ENCODE peak calls at places on chromosome 21, in five cellular contexts. W is nephron progenitor cell, L is AG04449, J is substantia nigra, Q is left ventricle myocardium inferior. V is an unnamed sample.

GRCh38 chr21:42524341-42525227 is 10.9 kb downstream of the SLC37A1 start:
- DNase-seq in W (peak), L (no peak), J (no peak), Q (peak), V (no peak)

GRCh38 chr21:36926989-36927695 is 39.3 kb downstream of the HLCS start:
- DNase-seq in W (no peak), L (no peak), J (no peak), Q (no peak), V (no peak)

GRCh38 chr21:43312751-43313169 is 114.2 kb downstream of the SIK1 start:
- DNase-seq in W (no peak), L (no peak), J (no peak), Q (no peak), V (no peak)

GRCh38 chr21:45493401-45494001 is 48.7 kb downstream of the SLC19A1 start:
- DNase-seq in W (no peak), L (no peak), J (no peak), Q (no peak), V (no peak)

GRCh38 chr21:36474591-36474990 is 5.3 kb downstream of the CLDN14 start:
- DNase-seq in W (no peak), L (no peak), J (no peak), Q (no peak), V (no peak)

GRCh38 chr21:45638707-45639106 is 4.8 kb upstream of the PCBP3 start:
- DNase-seq in W (no peak), L (no peak), J (no peak), Q (no peak), V (no peak)

GRCh38 chr21:34020934-34021553 is 52.3 kb upstream of the MRPS6 start:
- DNase-seq in W (no peak), L (no peak), J (no peak), Q (no peak), V (no peak)

GRCh38 chr21:31505975-31506374 is 153.5 kb upstream of the SOD1 start:
- DNase-seq in W (no peak), L (no peak), J (no peak), Q (no peak), V (no peak)

GRCh38 chr21:26061437-26061836 is 109.1 kb downstream of the APP start:
- DNase-seq in W (no peak), L (no peak), J (no peak), Q (no peak), V (no peak)

GRCh38 chr21:42135386-42136040 is 64.4 kb downstream of the UMODL1 start:
- DNase-seq in W (no peak), L (no peak), J (no peak), Q (no peak), V (no peak)

GRCh38 chr21:34227386-34227852 is 136.4 kb upstream of the KCNE2 start:
- DNase-seq in W (no peak), L (no peak), J (no peak), Q (no peak), V (no peak)

GRCh38 chr21:46150491-46151121 is 4.8 kb downstream of the FTCD start:
- DNase-seq in W (peak), L (no peak), J (no peak), Q (no peak), V (no peak)

GRCh38 chr21:31724552-31724951 is 7.4 kb downstream of the SCAF4 start:
- DNase-seq in W (no peak), L (no peak), J (no peak), Q (no peak), V (no peak)

GRCh38 chr21:42299324-42300044 is 15.7 kb downstream of the TFF3 start:
- DNase-seq in W (no peak), L (no peak), J (no peak), Q (peak), V (no peak)

GRCh38 chr21:26887241-26887640 is 42.0 kb upstream of the ADAMTS1 start:
- DNase-seq in W (no peak), L (no peak), J (no peak), Q (no peak), V (no peak)

GRCh38 chr21:38849776-38850175 is 44.0 kb downstream of the ETS2 start:
- DNase-seq in W (no peak), L (no peak), J (no peak), Q (no peak), V (no peak)

GRCh38 chr21:15992171-15992570 is 262.4 kb downstream of the USP25 start:
- DNase-seq in W (peak), L (no peak), J (no peak), Q (no peak), V (peak)

GRCh38 chr21:41283211-41283818 is 33.3 kb upstream of the FAM3B start:
- DNase-seq in W (peak), L (peak), J (no peak), Q (no peak), V (peak)

GRCh38 chr21:31597683-31598082 is 61.8 kb upstream of the SOD1 start:
- DNase-seq in W (no peak), L (no peak), J (no peak), Q (no peak), V (no peak)

GRCh38 chr21:42381347-42381984 is 14.4 kb downstream of the TMPRSS3 start:
- DNase-seq in W (no peak), L (no peak), J (no peak), Q (no peak), V (no peak)

GRCh38 chr21:35838987-35839763 is 221.2 kb downstream of the SETD4 start:
- DNase-seq in W (no peak), L (no peak), J (no peak), Q (no peak), V (no peak)

GRCh38 chr21:43362306-43362927 is 64.5 kb downstream of the SIK1 start:
- DNase-seq in W (peak), L (peak), J (peak), Q (peak), V (peak)

GRCh38 chr21:45449658-45450502 is 44.9 kb downstream of the COL18A1 start:
- DNase-seq in W (no peak), L (no peak), J (no peak), Q (peak), V (no peak)

GRCh38 chr21:37455504-37455911 is 88.9 kb downstream of the DYRK1A start:
- DNase-seq in W (no peak), L (no peak), J (no peak), Q (no peak), V (peak)

GRCh38 chr21:33732038-33732437 is 89.7 kb downstream of the ITSN1 start:
- DNase-seq in W (no peak), L (no peak), J (no peak), Q (no peak), V (no peak)

GRCh38 chr21:26909972-26910371 is 56.9 kb downstream of the ADAMTS5 start:
- DNase-seq in W (peak), L (no peak), J (no peak), Q (no peak), V (peak)

GRCh38 chr21:29637126-29637525 is 302.7 kb downstream of the GRIK1 start:
- DNase-seq in W (no peak), L (no peak), J (no peak), Q (no peak), V (no peak)

GRCh38 chr21:40179167-40179566 is 311.9 kb downstream of the PCP4 start:
- DNase-seq in W (no peak), L (no peak), J (no peak), Q (no peak), V (no peak)